ENCODE peak calls at places on chromosomes 1 and 21, in four cellular contexts. One of them, this sample, is unnamed.

GRCh38 chr1:10599194-10599861 is 124.6 kb downstream of the PEX14 start:
- DNase-seq in H9: no peak
- DNase-seq in IMR-90: peak
- DNase-seq in H1: peak
- DNase-seq in this sample: no peak

GRCh38 chr1:242187171-242187570 is 188.3 kb upstream of the MAP1LC3C start:
- DNase-seq in IMR-90: no peak
- DNase-seq in H1: no peak
- DNase-seq in H9: no peak
- DNase-seq in this sample: no peak

GRCh38 chr1:170494369-170494768 is 37.6 kb upstream of the GORAB start:
- DNase-seq in H1: no peak
- DNase-seq in IMR-90: peak
- DNase-seq in H9: no peak
- DNase-seq in this sample: peak

GRCh38 chr1:155205035-155205434 is 2.7 kb downstream of the THBS3 start:
- DNase-seq in IMR-90: no peak
- DNase-seq in H9: no peak
- DNase-seq in H1: no peak
- DNase-seq in this sample: no peak

GRCh38 chr21:34881894-34882371 is 167.2 kb downstream of the RUNX1 start:
- DNase-seq in H1: no peak
- DNase-seq in IMR-90: peak
- DNase-seq in H9: no peak
- DNase-seq in this sample: no peak

GRCh38 chr1:56095924-56096655 is 483.3 kb downstream of the PLPP3 start:
- DNase-seq in IMR-90: peak
- DNase-seq in H9: no peak
- DNase-seq in H1: no peak
- DNase-seq in this sample: no peak

GRCh38 chr1:108886292-108886691 is 9.5 kb downstream of the GPSM2 start:
- DNase-seq in H1: no peak
- DNase-seq in IMR-90: no peak
- DNase-seq in H9: no peak
- DNase-seq in this sample: no peak

GRCh38 chr1:8702121-8702520 is 115.3 kb downstream of the RERE start:
- DNase-seq in H9: peak
- DNase-seq in H1: no peak
- DNase-seq in IMR-90: no peak
- DNase-seq in this sample: peak

GRCh38 chr1:55129194-55129728 is 85.9 kb downstream of the USP24 start:
- DNase-seq in H9: no peak
- DNase-seq in H1: no peak
- DNase-seq in IMR-90: peak
- DNase-seq in this sample: no peak

GRCh38 chr1:216929870-216930582 is 206.8 kb upstream of the ESRRG start:
- DNase-seq in IMR-90: peak
- DNase-seq in H1: no peak
- DNase-seq in H9: no peak
- DNase-seq in this sample: no peak

GRCh38 chr1:25022361-25023189 is 92.5 kb upstream of the RUNX3 start:
- DNase-seq in H1: no peak
- DNase-seq in IMR-90: peak
- DNase-seq in H9: peak
- DNase-seq in this sample: peak

GRCh38 chr1:9814619-9815018 is 9.1 kb downstream of the CLSTN1 start:
- DNase-seq in H9: no peak
- DNase-seq in IMR-90: no peak
- DNase-seq in H1: no peak
- DNase-seq in this sample: no peak

GRCh38 chr1:37338658-37339057 is 135.7 kb upstream of the ZC3H12A start:
- DNase-seq in H9: no peak
- DNase-seq in IMR-90: no peak
- DNase-seq in H1: no peak
- DNase-seq in this sample: no peak

GRCh38 chr1:205199090-205199930 is 12.2 kb downstream of the DSTYK start:
- DNase-seq in IMR-90: peak
- DNase-seq in H9: no peak
- DNase-seq in H1: no peak
- DNase-seq in this sample: no peak

GRCh38 chr1:155977607-155978324 is 581 bp downstream of the ARHGEF2 start:
- DNase-seq in H1: peak
- DNase-seq in H9: peak
- DNase-seq in IMR-90: no peak
- DNase-seq in this sample: peak

GRCh38 chr1:162366671-162367070 is 10.0 kb downstream of the SPATA46 start:
- DNase-seq in H1: no peak
- DNase-seq in IMR-90: no peak
- DNase-seq in H9: no peak
- DNase-seq in this sample: no peak

GRCh38 chr1:236480758-236481436 is 42.9 kb upstream of the LGALS8 start:
- DNase-seq in H1: no peak
- DNase-seq in IMR-90: no peak
- DNase-seq in H9: no peak
- DNase-seq in this sample: no peak

GRCh38 chr21:26421724-26422123 is 151.4 kb downstream of the CYYR1 start:
- DNase-seq in H9: no peak
- DNase-seq in H1: no peak
- DNase-seq in IMR-90: no peak
- DNase-seq in this sample: no peak

GRCh38 chr1:160674415-160674814 is 27.6 kb upstream of the SLAMF1 start:
- DNase-seq in H1: no peak
- DNase-seq in IMR-90: no peak
- DNase-seq in H9: peak
- DNase-seq in this sample: no peak

GRCh38 chr1:29649375-29650040 is 413.2 kb downstream of the PTPRU start:
- DNase-seq in H1: peak
- DNase-seq in IMR-90: no peak
- DNase-seq in H9: peak
- DNase-seq in this sample: peak

GRCh38 chr1:222912730-222913129 is 97.9 kb downstream of the DISP1 start:
- DNase-seq in H1: no peak
- DNase-seq in IMR-90: peak
- DNase-seq in H9: no peak
- DNase-seq in this sample: no peak

GRCh38 chr21:29080454-29080930 is 7.0 kb upstream of the CCT8 start:
- DNase-seq in H9: no peak
- DNase-seq in H1: no peak
- DNase-seq in IMR-90: peak
- DNase-seq in this sample: no peak

GRCh38 chr1:93846929-93847810 is 31.8 kb downstream of the DNTTIP2 start:
- DNase-seq in IMR-90: peak
- DNase-seq in H1: peak
- DNase-seq in H9: peak
- DNase-seq in this sample: peak

GRCh38 chr1:9437931-9438330 is 101.3 kb upstream of the SLC25A33 start:
- DNase-seq in H1: no peak
- DNase-seq in H9: no peak
- DNase-seq in IMR-90: peak
- DNase-seq in this sample: peak

GRCh38 chr1:204564835-204565234 is 48.6 kb downstream of the MDM4 start:
- DNase-seq in IMR-90: no peak
- DNase-seq in H1: no peak
- DNase-seq in H9: no peak
- DNase-seq in this sample: peak

DNA sequence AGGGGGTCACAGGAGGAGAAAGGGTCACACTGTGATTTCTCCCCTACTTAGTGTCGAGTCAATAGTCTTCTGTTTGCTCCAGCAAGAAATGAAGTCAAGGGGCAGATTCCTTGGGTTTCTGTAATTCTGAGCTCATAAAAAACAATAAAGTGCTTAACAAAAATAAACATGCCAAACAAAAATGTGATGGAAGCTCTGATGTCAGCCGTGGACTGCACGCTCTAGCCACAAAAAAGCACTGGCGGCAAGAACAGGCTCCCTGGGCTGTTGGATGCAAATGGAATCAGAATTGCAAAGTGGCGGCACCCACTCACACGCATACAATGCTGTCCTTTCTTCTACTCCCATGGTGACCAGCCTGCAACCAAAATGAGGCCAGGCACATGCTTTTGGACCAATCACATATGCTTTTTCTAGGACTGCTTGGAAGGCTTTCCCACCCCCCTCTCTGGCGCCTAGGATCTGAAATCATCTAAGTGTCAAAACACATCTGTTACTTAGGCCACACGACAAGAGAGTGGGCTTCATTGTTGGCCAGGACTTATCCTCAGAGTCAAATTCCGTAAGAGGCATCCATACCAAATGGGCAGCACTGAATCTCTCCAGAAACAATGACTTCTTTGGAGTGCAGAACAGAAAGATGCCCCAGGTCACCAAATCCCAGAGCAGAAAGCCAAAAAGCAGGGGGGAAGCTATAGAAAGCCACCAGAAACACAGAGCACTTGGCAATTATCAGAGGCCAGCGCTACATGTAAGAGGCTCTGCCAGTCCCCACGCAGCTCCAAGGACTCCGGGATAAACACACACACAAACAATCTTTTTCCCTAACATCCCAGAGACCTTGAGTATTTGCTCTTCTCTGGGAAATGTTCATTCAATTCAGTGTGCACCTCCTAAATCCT is 9.2 kb downstream of the C1orf198 start:
- DNase-seq in H9: no peak
- DNase-seq in H1: no peak
- DNase-seq in IMR-90: peak
- DNase-seq in this sample: peak
- H2AK5ac ChIP-seq in H9: no peak
- H2AK5ac ChIP-seq in H1: no peak
- H2AK5ac ChIP-seq in IMR-90: peak
- H2AK5ac ChIP-seq in this sample: no peak

GRCh38 chr1:114512595-114513280 is 1.7 kb upstream of the TRIM33 start:
- DNase-seq in IMR-90: no peak
- DNase-seq in H1: no peak
- DNase-seq in H9: peak
- DNase-seq in this sample: no peak
- H3K18ac ChIP-seq in IMR-90: no peak
- H3K18ac ChIP-seq in H1: no peak
- H3K18ac ChIP-seq in H9: no peak
- H3K18ac ChIP-seq in this sample: no peak

GRCh38 chr1:43008106-43008424 is 49.4 kb upstream of the SLC2A1 start:
- DNase-seq in IMR-90: no peak
- DNase-seq in H9: no peak
- DNase-seq in H1: no peak
- DNase-seq in this sample: no peak
- H3K56ac ChIP-seq in IMR-90: no peak
- H3K56ac ChIP-seq in H9: peak
- H3K56ac ChIP-seq in H1: peak
- H3K56ac ChIP-seq in this sample: peak

GRCh38 chr1:117178756-117179155 is 32.0 kb downstream of the VTCN1 start:
- DNase-seq in H9: no peak
- DNase-seq in H1: no peak
- DNase-seq in IMR-90: no peak
- DNase-seq in this sample: no peak
- H2AK5ac ChIP-seq in H9: no peak
- H2AK5ac ChIP-seq in H1: no peak
- H2AK5ac ChIP-seq in IMR-90: no peak
- H2AK5ac ChIP-seq in this sample: no peak

GRCh38 chr1:39182804-39183203 is 21.7 kb upstream of the MACF1 start:
- DNase-seq in H9: no peak
- DNase-seq in IMR-90: no peak
- DNase-seq in H1: no peak
- DNase-seq in this sample: no peak

GRCh38 chr1:39187276-39188046 is 17.0 kb upstream of the MACF1 start:
- DNase-seq in H9: no peak
- DNase-seq in H1: peak
- DNase-seq in IMR-90: no peak
- DNase-seq in this sample: no peak

GRCh38 chr1:39183503-39184353 is 20.8 kb upstream of the MACF1 start:
- DNase-seq in IMR-90: peak
- DNase-seq in H1: peak
- DNase-seq in H9: peak
- DNase-seq in this sample: peak

GRCh38 chr1:39181311-39181710 is 23.2 kb upstream of the MACF1 start:
- DNase-seq in H1: no peak
- DNase-seq in H9: no peak
- DNase-seq in IMR-90: no peak
- DNase-seq in this sample: no peak

DNA sequence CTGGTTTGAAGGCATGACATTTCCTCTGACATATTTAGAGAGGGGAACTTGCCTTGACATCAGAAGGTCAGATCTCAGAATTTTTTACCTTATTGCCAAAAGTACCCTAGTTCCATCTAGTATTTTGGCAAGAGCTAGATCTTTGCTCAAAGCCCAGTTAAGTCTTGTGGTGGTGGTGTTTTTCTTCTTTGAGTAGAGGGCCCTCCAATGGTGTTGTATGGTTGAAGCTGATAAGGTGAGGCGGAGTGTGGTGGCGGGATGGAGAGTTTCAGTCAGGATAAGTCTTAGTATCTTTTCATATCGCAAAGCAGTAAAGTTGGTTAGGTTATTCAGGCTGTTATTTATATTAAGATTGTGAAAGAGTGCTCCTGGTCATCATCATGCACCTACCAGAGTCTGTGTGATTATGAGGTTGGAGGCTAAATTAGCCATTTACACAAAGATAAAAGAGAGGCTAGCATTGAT is 20.1 kb upstream of the MACF1 start:
- DNase-seq in H9: no peak
- DNase-seq in H1: peak
- DNase-seq in IMR-90: no peak
- DNase-seq in this sample: no peak
- H3K18ac ChIP-seq in H9: no peak
- H3K18ac ChIP-seq in H1: no peak
- H3K18ac ChIP-seq in IMR-90: peak
- H3K18ac ChIP-seq in this sample: no peak

GRCh38 chr1:191993549-191993948 is 164.7 kb upstream of the RGS18 start:
- DNase-seq in H9: no peak
- DNase-seq in IMR-90: peak
- DNase-seq in H1: no peak
- DNase-seq in this sample: peak
- H3K56ac ChIP-seq in H9: no peak
- H3K56ac ChIP-seq in IMR-90: no peak
- H3K56ac ChIP-seq in H1: no peak
- H3K56ac ChIP-seq in this sample: no peak

This sample was measured in mesendoderm.